ENCODE peak calls at places on chromosomes 1 and 21, in seven cellular contexts. One of them, this sample, is unnamed.

GRCh38 chr1:109932679-109933078 is 22.0 kb downstream of the CSF1 start:
- DNase-seq in thoracic aorta: no peak
- DNase-seq in HFF-Myc: no peak
- DNase-seq in psoas muscle: no peak
- DNase-seq in HFFc6: no peak
- DNase-seq in lower lobe of right lung: no peak
- DNase-seq in prostate gland: no peak
- DNase-seq in this sample: no peak

GRCh38 chr1:9868244-9868590 is 41.9 kb downstream of the CTNNBIP1 start:
- DNase-seq in prostate gland: no peak
- DNase-seq in thoracic aorta: no peak
- DNase-seq in HFF-Myc: no peak
- DNase-seq in lower lobe of right lung: no peak
- DNase-seq in psoas muscle: no peak
- DNase-seq in HFFc6: no peak
- DNase-seq in this sample: no peak

GRCh38 chr1:240194120-240194519 is 102.4 kb downstream of the FMN2 start:
- DNase-seq in prostate gland: no peak
- DNase-seq in HFFc6: peak
- DNase-seq in psoas muscle: no peak
- DNase-seq in HFF-Myc: no peak
- DNase-seq in lower lobe of right lung: no peak
- DNase-seq in thoracic aorta: no peak
- DNase-seq in this sample: peak

GRCh38 chr1:163970699-163971098 is 588.3 kb upstream of the PBX1 start:
- DNase-seq in HFFc6: no peak
- DNase-seq in HFF-Myc: no peak
- DNase-seq in prostate gland: no peak
- DNase-seq in lower lobe of right lung: no peak
- DNase-seq in psoas muscle: no peak
- DNase-seq in thoracic aorta: no peak
- DNase-seq in this sample: no peak

GRCh38 chr1:155871390-155871789 is 12.0 kb downstream of the SYT11 start:
- DNase-seq in HFF-Myc: no peak
- DNase-seq in prostate gland: no peak
- DNase-seq in psoas muscle: no peak
- DNase-seq in thoracic aorta: no peak
- DNase-seq in HFFc6: no peak
- DNase-seq in lower lobe of right lung: no peak
- DNase-seq in this sample: no peak

GRCh38 chr1:21313886-21314796 is 23.9 kb upstream of the ECE1 start:
- DNase-seq in psoas muscle: peak
- DNase-seq in lower lobe of right lung: no peak
- DNase-seq in thoracic aorta: no peak
- DNase-seq in HFFc6: no peak
- DNase-seq in HFF-Myc: no peak
- DNase-seq in prostate gland: no peak
- DNase-seq in this sample: no peak

GRCh38 chr1:26378088-26378878 is 5.7 kb upstream of the ZNF683 start:
- DNase-seq in HFFc6: peak
- DNase-seq in prostate gland: no peak
- DNase-seq in psoas muscle: no peak
- DNase-seq in HFF-Myc: peak
- DNase-seq in lower lobe of right lung: peak
- DNase-seq in thoracic aorta: no peak
- DNase-seq in this sample: peak

GRCh38 chr21:25838809-25839208 is 104.0 kb downstream of the GABPA start:
- DNase-seq in psoas muscle: no peak
- DNase-seq in HFF-Myc: no peak
- DNase-seq in HFFc6: no peak
- DNase-seq in thoracic aorta: no peak
- DNase-seq in prostate gland: no peak
- DNase-seq in lower lobe of right lung: no peak
- DNase-seq in this sample: no peak

GRCh38 chr1:23101891-23102688 is 66.6 kb downstream of the LUZP1 start:
- DNase-seq in prostate gland: no peak
- DNase-seq in psoas muscle: no peak
- DNase-seq in HFFc6: peak
- DNase-seq in lower lobe of right lung: no peak
- DNase-seq in thoracic aorta: no peak
- DNase-seq in HFF-Myc: no peak
- DNase-seq in this sample: no peak

GRCh38 chr1:115210302-115210711 is 121.0 kb upstream of the TSPAN2 start:
- DNase-seq in lower lobe of right lung: no peak
- DNase-seq in prostate gland: no peak
- DNase-seq in thoracic aorta: no peak
- DNase-seq in HFF-Myc: peak
- DNase-seq in psoas muscle: no peak
- DNase-seq in HFFc6: peak
- DNase-seq in this sample: no peak

GRCh38 chr1:12161662-12162458 is 4.9 kb upstream of the TNFRSF1B start:
- DNase-seq in HFF-Myc: peak
- DNase-seq in lower lobe of right lung: peak
- DNase-seq in thoracic aorta: peak
- DNase-seq in HFFc6: peak
- DNase-seq in prostate gland: peak
- DNase-seq in psoas muscle: peak
- DNase-seq in this sample: peak

GRCh38 chr1:8590696-8591351 is 226.6 kb downstream of the RERE start:
- DNase-seq in lower lobe of right lung: no peak
- DNase-seq in prostate gland: no peak
- DNase-seq in psoas muscle: no peak
- DNase-seq in HFFc6: no peak
- DNase-seq in HFF-Myc: no peak
- DNase-seq in thoracic aorta: no peak
- DNase-seq in this sample: no peak

DNA sequence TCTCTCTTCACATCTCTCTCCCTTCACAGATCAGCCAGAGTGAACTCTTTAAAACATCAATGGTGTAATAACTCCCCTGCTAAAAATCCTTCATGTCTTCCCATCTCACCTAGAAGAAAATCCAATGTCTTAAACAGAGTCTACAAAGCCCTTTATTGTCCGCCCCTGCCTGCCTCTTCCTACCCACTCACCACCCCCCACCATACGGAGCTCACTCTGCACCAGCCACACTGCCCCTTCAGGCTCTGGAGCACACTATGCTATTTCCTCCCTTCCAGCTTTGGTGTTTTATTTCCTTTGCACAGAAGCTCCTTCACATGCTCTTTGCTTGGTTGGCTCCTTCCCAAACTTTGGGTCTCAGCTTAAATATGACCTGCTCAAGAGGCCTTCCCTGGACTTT is 10.2 kb downstream of the CAMK1G start:
- DNase-seq in prostate gland: no peak
- DNase-seq in thoracic aorta: no peak
- DNase-seq in psoas muscle: no peak
- DNase-seq in lower lobe of right lung: no peak
- DNase-seq in HFF-Myc: no peak
- DNase-seq in HFFc6: no peak
- DNase-seq in this sample: no peak
- TF ChIP-seq CTCF in prostate gland: no peak
- TF ChIP-seq CTCF in thoracic aorta: no peak
- TF ChIP-seq CTCF in psoas muscle: no peak
- TF ChIP-seq CTCF in lower lobe of right lung: no peak
- TF ChIP-seq CTCF in HFF-Myc: no peak
- TF ChIP-seq CTCF in HFFc6: no peak
- TF ChIP-seq CTCF in this sample: no peak

DNA sequence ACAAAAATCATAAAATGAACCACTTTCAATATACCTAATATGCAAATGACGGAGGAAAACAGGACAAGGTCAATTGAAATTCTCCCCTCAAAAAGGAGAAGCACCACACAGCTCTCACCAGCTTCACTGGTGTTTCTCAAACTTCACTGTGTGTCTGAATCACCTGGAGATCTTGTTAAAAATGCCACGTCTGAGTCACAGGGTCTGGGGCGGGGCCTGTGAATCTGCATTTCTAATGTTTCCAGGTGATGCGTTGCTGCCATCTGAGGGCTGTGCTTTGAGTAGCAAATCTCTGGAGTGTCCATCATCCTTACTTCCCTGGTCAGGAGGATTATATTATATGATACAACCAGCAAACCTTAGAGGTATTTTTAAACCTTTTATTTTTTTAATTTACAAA is 9.0 kb downstream of the CLDN19 start:
- DNase-seq in thoracic aorta: no peak
- DNase-seq in prostate gland: no peak
- DNase-seq in HFFc6: no peak
- DNase-seq in psoas muscle: no peak
- DNase-seq in lower lobe of right lung: no peak
- DNase-seq in HFF-Myc: no peak
- DNase-seq in this sample: no peak
- TF ChIP-seq CTCF in thoracic aorta: no peak
- TF ChIP-seq CTCF in prostate gland: no peak
- TF ChIP-seq CTCF in HFFc6: no peak
- TF ChIP-seq CTCF in psoas muscle: no peak
- TF ChIP-seq CTCF in lower lobe of right lung: no peak
- TF ChIP-seq CTCF in HFF-Myc: no peak
- TF ChIP-seq CTCF in this sample: no peak

GRCh38 chr1:167059045-167059728 is 31.0 kb downstream of the GPA33 start:
- DNase-seq in HFF-Myc: peak
- DNase-seq in thoracic aorta: no peak
- DNase-seq in prostate gland: peak
- DNase-seq in lower lobe of right lung: peak
- DNase-seq in HFFc6: peak
- DNase-seq in psoas muscle: peak
- DNase-seq in this sample: no peak

GRCh38 chr1:167059729-167060107 is 30.5 kb downstream of the GPA33 start:
- DNase-seq in prostate gland: no peak
- DNase-seq in psoas muscle: no peak
- DNase-seq in lower lobe of right lung: no peak
- DNase-seq in HFFc6: no peak
- DNase-seq in thoracic aorta: no peak
- DNase-seq in HFF-Myc: no peak
- DNase-seq in this sample: no peak

GRCh38 chr1:167056529-167057296 is 33.5 kb downstream of the GPA33 start:
- DNase-seq in lower lobe of right lung: no peak
- DNase-seq in HFFc6: no peak
- DNase-seq in thoracic aorta: no peak
- DNase-seq in HFF-Myc: no peak
- DNase-seq in psoas muscle: no peak
- DNase-seq in prostate gland: no peak
- DNase-seq in this sample: no peak

GRCh38 chr1:167054946-167055630 is 35.1 kb downstream of the GPA33 start:
- DNase-seq in thoracic aorta: no peak
- DNase-seq in psoas muscle: no peak
- DNase-seq in HFFc6: no peak
- DNase-seq in prostate gland: no peak
- DNase-seq in HFF-Myc: no peak
- DNase-seq in lower lobe of right lung: no peak
- DNase-seq in this sample: no peak

GRCh38 chr1:167057297-167057688 is 32.9 kb downstream of the GPA33 start:
- DNase-seq in lower lobe of right lung: no peak
- DNase-seq in thoracic aorta: no peak
- DNase-seq in prostate gland: peak
- DNase-seq in HFFc6: peak
- DNase-seq in HFF-Myc: no peak
- DNase-seq in psoas muscle: no peak
- DNase-seq in this sample: no peak
- TF ChIP-seq CTCF in lower lobe of right lung: peak
- TF ChIP-seq CTCF in thoracic aorta: no peak
- TF ChIP-seq CTCF in prostate gland: peak
- TF ChIP-seq CTCF in HFFc6: peak
- TF ChIP-seq CTCF in HFF-Myc: peak
- TF ChIP-seq CTCF in psoas muscle: peak
- TF ChIP-seq CTCF in this sample: peak

GRCh38 chr1:150364231-150365003 is 470 bp downstream of the RPRD2 start:
- DNase-seq in lower lobe of right lung: peak
- DNase-seq in prostate gland: peak
- DNase-seq in HFFc6: peak
- DNase-seq in HFF-Myc: no peak
- DNase-seq in psoas muscle: peak
- DNase-seq in thoracic aorta: peak
- DNase-seq in this sample: no peak
- TF ChIP-seq CTCF in lower lobe of right lung: no peak
- TF ChIP-seq CTCF in prostate gland: peak
- TF ChIP-seq CTCF in HFFc6: peak
- TF ChIP-seq CTCF in HFF-Myc: no peak
- TF ChIP-seq CTCF in psoas muscle: peak
- TF ChIP-seq CTCF in thoracic aorta: peak
- TF ChIP-seq CTCF in this sample: peak

GRCh38 chr1:205452906-205453305 is 2.9 kb downstream of the BLACAT1 start:
- DNase-seq in thoracic aorta: no peak
- DNase-seq in psoas muscle: no peak
- DNase-seq in HFF-Myc: no peak
- DNase-seq in prostate gland: no peak
- DNase-seq in lower lobe of right lung: no peak
- DNase-seq in HFFc6: no peak
- DNase-seq in this sample: no peak

GRCh38 chr1:205453466-205453865 is 2.4 kb downstream of the BLACAT1 start:
- DNase-seq in lower lobe of right lung: no peak
- DNase-seq in HFF-Myc: no peak
- DNase-seq in prostate gland: no peak
- DNase-seq in thoracic aorta: no peak
- DNase-seq in HFFc6: no peak
- DNase-seq in psoas muscle: no peak
- DNase-seq in this sample: no peak

GRCh38 chr1:205451759-205452164 is 4.1 kb downstream of the BLACAT1 start:
- DNase-seq in lower lobe of right lung: no peak
- DNase-seq in prostate gland: no peak
- DNase-seq in thoracic aorta: no peak
- DNase-seq in HFF-Myc: no peak
- DNase-seq in HFFc6: no peak
- DNase-seq in psoas muscle: no peak
- DNase-seq in this sample: no peak

GRCh38 chr1:205451202-205451601 is 4.6 kb downstream of the BLACAT1 start:
- DNase-seq in HFFc6: no peak
- DNase-seq in thoracic aorta: no peak
- DNase-seq in psoas muscle: no peak
- DNase-seq in lower lobe of right lung: no peak
- DNase-seq in prostate gland: no peak
- DNase-seq in HFF-Myc: no peak
- DNase-seq in this sample: no peak

GRCh38 chr1:205452364-205452763 is 3.5 kb downstream of the BLACAT1 start:
- DNase-seq in HFFc6: no peak
- DNase-seq in lower lobe of right lung: no peak
- DNase-seq in HFF-Myc: no peak
- DNase-seq in thoracic aorta: no peak
- DNase-seq in prostate gland: no peak
- DNase-seq in psoas muscle: no peak
- DNase-seq in this sample: no peak
- TF ChIP-seq CTCF in HFFc6: no peak
- TF ChIP-seq CTCF in lower lobe of right lung: no peak
- TF ChIP-seq CTCF in HFF-Myc: no peak
- TF ChIP-seq CTCF in thoracic aorta: no peak
- TF ChIP-seq CTCF in prostate gland: no peak
- TF ChIP-seq CTCF in psoas muscle: no peak
- TF ChIP-seq CTCF in this sample: no peak

DNA sequence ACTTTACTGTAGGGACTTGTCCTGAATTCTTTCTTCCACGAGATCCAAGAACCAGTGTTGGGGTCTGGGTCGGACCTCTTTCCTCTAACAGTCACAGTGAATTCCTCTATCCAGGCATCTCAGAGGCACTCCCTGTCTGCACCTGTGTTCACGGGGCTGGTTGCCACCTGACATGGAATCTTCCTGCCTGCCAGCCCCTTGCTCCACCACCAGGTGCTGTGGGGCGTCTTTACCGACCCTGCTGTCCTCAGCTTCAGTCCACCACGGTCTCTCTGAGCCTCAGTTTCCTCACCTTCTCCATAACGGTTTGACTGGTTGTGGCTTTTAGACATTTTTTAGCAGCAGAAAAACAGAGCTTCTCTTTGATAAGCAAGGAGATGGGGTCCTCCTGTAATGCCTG is 62.7 kb downstream of the SDC3 start:
- DNase-seq in HFFc6: no peak
- DNase-seq in thoracic aorta: no peak
- DNase-seq in prostate gland: no peak
- DNase-seq in HFF-Myc: no peak
- DNase-seq in lower lobe of right lung: no peak
- DNase-seq in psoas muscle: no peak
- DNase-seq in this sample: no peak
- TF ChIP-seq CTCF in HFFc6: peak
- TF ChIP-seq CTCF in thoracic aorta: no peak
- TF ChIP-seq CTCF in prostate gland: no peak
- TF ChIP-seq CTCF in HFF-Myc: no peak
- TF ChIP-seq CTCF in lower lobe of right lung: no peak
- TF ChIP-seq CTCF in psoas muscle: no peak
- TF ChIP-seq CTCF in this sample: no peak